ENCODE peak calls at places on chromosome 13, in nine cellular contexts. M, S, A, V, E, X, F, K and R are unnamed samples.

GRCh38 chr13:24083722-24084421 is 76.6 kb upstream of the SPATA13 start:
- DNase-seq in X (no peak), K (no peak), E (no peak), S (no peak), F (no peak), A (no peak), M (no peak), V (no peak), R (no peak)

GRCh38 chr13:74290324-74290773 is 156.1 kb upstream of the KLF12 start:
- DNase-seq in K (peak; percentile 79), A (peak; percentile 98), M (peak; percentile 97), F (peak; percentile 79), X (no peak), V (peak; percentile 88), E (no peak), S (peak; percentile 78), R (no peak)

GRCh38 chr13:48006396-48006795 is 5.3 kb upstream of the SUCLA2 start:
- DNase-seq in K (no peak), S (no peak), E (no peak), M (peak; percentile 71), X (no peak), V (no peak), F (peak; percentile 10), A (no peak), R (no peak)

GRCh38 chr13:40982772-40983171 is 36.3 kb downstream of the ELF1 start:
- DNase-seq in S (peak; percentile 74), V (peak; percentile 85), E (peak; percentile 63), A (peak; percentile 87), F (no peak), M (peak; percentile 37), K (peak; percentile 52), X (no peak), R (no peak)

GRCh38 chr13:32852568-32852967 is 163.7 kb upstream of the KL start:
- DNase-seq in F (peak; percentile 14), X (no peak), K (peak; percentile 40), E (no peak), V (no peak), S (no peak), M (no peak), A (peak; percentile 69), R (peak; percentile 15)

GRCh38 chr13:27258637-27259377 is 7.4 kb downstream of the RPL21 start:
- DNase-seq in F (no peak), A (no peak), E (no peak), X (no peak), V (no peak), K (no peak), M (no peak), S (no peak), R (no peak)

GRCh38 chr13:71621152-71622124 is 245.6 kb downstream of the DACH1 start:
- DNase-seq in K (no peak), A (no peak), E (no peak), F (no peak), V (no peak), X (no peak), S (no peak), M (no peak), R (no peak)

GRCh38 chr13:63389756-63390155 is 1974.1 kb upstream of the PCDH20 start:
- DNase-seq in K (no peak), F (no peak), X (no peak), A (no peak), S (no peak), V (no peak), M (no peak), E (no peak), R (no peak)

GRCh38 chr13:44822291-44822690 is 167.0 kb downstream of the NUFIP1 start:
- DNase-seq in A (peak; percentile 88), F (no peak), M (no peak), S (peak; percentile 73), X (no peak), K (no peak), E (no peak), V (no peak), R (no peak)

GRCh38 chr13:89925107-89925506 is 1422.4 kb upstream of the MIR17HG start:
- DNase-seq in M (peak; percentile 45), V (no peak), E (no peak), F (no peak), A (peak; percentile 78), K (peak; percentile 2), X (no peak), S (no peak), R (no peak)

GRCh38 chr13:66534561-66534960 is 695.6 kb downstream of the PCDH9 start:
- DNase-seq in S (peak; percentile 19), E (no peak), F (no peak), X (no peak), K (peak; percentile 80), V (no peak), M (no peak), A (peak; percentile 72), R (no peak)

GRCh38 chr13:66532845-66533244 is 697.3 kb downstream of the PCDH9 start:
- DNase-seq in X (no peak), K (no peak), S (no peak), E (no peak), A (no peak), V (no peak), F (no peak), M (no peak), R (no peak)

GRCh38 chr13:32838985-32839384 is 177.2 kb upstream of the KL start:
- DNase-seq in E (no peak), S (peak; percentile 14), F (no peak), K (peak; percentile 59), A (peak; percentile 69), X (no peak), V (peak; percentile 14), M (no peak), R (peak; percentile 71)

GRCh38 chr13:111211789-111212516 is 96.8 kb downstream of the ARHGEF7 start:
- DNase-seq in A (peak; percentile 81), X (no peak), K (peak; percentile 33), E (no peak), F (no peak), S (peak; percentile 78), V (no peak), M (no peak), R (no peak)

GRCh38 chr13:67662997-67663396 is 432.9 kb upstream of the PCDH9 start:
- DNase-seq in M (no peak), V (no peak), A (no peak), F (no peak), E (no peak), S (no peak), X (no peak), K (no peak), R (no peak)

GRCh38 chr13:95924389-95924994 is 128.7 kb downstream of the UGGT2 start:
- DNase-seq in A (peak; percentile 96), V (no peak), E (no peak), X (peak; percentile 8), S (peak; percentile 82), F (peak; percentile 89), K (peak; percentile 86), M (peak; percentile 75), R (no peak)

DNA sequence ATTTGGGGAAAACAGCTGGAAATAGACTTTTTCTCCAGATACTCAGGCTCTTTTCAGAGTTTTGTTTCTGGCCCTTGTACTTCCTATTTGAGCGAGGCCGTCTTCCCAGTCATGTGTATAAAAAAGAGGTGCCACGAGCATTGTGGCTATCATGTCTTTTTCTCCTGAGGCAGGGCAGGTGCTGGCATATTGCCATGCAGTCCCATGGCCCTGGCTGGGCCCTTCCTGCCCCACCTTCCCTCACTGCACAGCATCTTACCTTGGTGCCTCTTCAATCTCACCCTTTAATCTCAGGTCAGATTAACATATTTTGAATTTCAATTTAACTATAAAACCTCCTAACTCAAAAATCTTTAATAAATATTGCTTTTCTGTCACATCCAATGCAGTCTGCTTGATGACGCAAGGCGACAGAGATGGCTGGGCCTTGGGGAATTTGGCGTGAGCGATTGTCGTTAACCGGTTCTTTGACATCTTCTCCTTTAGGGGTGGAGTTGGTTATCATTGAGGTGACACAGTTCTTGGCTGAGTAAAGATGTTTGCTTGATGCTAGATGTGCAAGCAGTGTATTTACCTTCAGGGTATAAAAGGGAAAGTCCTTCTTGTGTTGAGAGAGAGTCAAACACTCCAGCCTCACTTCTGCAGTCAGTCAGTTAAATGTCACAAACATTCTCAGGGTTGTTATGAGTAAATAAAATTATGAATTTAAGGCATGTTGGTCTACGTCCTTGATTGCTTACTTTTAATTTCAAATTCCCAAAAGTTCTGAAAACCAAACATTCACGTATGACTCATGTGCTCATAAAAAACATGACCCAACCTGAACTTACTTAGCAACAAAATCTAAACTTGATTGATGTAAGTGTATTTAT is 289.9 kb downstream of the MYO16 start:
- DNase-seq in M (peak; percentile 73), X (peak; percentile 53), V (no peak), K (peak; percentile 26), F (no peak), A (peak; percentile 66), E (peak; percentile 29), S (no peak), R (peak; percentile 90)
- TF ChIP-seq CTCF in M (no peak), X (no peak), V (no peak), K (no peak), F (no peak), A (no peak), E (no peak), S (no peak), R (no peak)

DNA sequence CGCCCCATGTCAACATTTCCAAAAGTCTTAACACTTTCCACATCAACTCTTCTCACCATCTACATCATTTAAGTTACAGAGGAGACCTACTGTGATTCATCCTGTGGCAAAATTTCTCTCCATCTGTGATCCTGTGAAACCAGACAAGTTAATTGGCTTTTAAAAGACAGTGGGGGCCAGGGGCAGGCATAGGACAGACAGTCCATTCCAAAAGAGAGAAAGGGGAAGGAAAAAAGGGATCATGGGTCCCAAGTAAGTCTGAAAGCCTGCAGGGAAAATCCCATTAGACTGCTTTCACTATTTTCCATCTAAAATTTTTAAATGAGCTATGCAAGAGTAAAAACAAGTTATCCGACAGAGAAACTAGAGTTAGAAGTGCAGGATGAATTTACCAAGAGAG is 121.0 kb downstream of the MRPL57 start:
- DNase-seq in E (no peak), S (no peak), F (no peak), V (peak; percentile 9), M (no peak), X (no peak), A (peak; percentile 12), K (no peak), R (no peak)
- H3K4me3 ChIP-seq in E (no peak overlapping the region), S (peak overlapping the region; percentile 90), F (peak overlapping the region; percentile 56), V (peak overlapping the region; percentile 92), M (no peak overlapping the region), X (peak overlapping the region; percentile 70), A (peak overlapping the region; percentile 97), K (peak overlapping the region; percentile 87), R (peak overlapping the region; percentile 86)

DNA sequence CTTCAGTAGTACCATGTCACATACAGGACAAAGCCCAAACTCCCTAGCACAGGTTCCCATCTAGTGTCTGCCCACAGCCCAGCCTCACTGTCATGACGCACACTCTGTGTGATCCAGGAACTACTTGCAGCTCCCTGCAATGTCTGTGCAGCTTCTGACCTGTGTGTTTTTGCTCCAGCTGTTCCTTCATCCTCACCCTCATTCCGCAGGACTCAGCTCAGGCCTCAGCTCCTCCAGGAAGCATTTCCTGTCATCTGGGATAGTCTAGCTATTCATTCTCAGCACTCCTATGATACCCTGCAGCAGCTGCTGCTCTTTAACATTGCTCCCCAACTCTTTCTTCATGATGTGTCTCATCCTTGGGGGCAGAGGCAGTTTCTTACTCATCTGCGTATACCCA is 56.1 kb downstream of the ENOX1 start:
- DNase-seq in K (peak; percentile 80), X (no peak), F (no peak), M (peak; percentile 11), E (no peak), S (peak; percentile 36), V (no peak), A (peak; percentile 70), R (no peak)
- TF ChIP-seq CTCF in K (no peak), X (no peak), F (no peak), M (no peak), E (no peak), S (no peak), V (no peak), A (peak; percentile 10), R (no peak)

GRCh38 chr13:20943519-20944012 is 41.0 kb upstream of the XPO4 start:
- DNase-seq in A (peak; percentile 97), K (peak; percentile 97), S (peak; percentile 95), X (peak; percentile 68), V (peak; percentile 69), F (peak; percentile 95), M (peak; percentile 85), E (peak; percentile 93), R (peak; percentile 76)
- H3K4me3 ChIP-seq in A (no peak overlapping the region), K (no peak overlapping the region), S (no peak overlapping the region), X (no peak overlapping the region), V (no peak overlapping the region), F (no peak overlapping the region), M (no peak overlapping the region), E (peak overlapping the region; percentile 12), R (no peak overlapping the region)